ENCODE peak calls at places on chromosome 11, in four cellular contexts. One of them, this sample, is unnamed.

GRCh38 chr11:60528934-60529333 is 13.7 kb downstream of the MS4A13 start:
- DNase-seq in aorta: no peak
- DNase-seq in MM.1S: peak; percentile 31
- DNase-seq in fibroblast of lung: no peak
- DNase-seq in this sample: no peak

GRCh38 chr11:70334351-70334995 is 63.9 kb upstream of the CTTN start:
- DNase-seq in fibroblast of lung: no peak
- DNase-seq in MM.1S: no peak
- DNase-seq in aorta: no peak
- DNase-seq in this sample: no peak

GRCh38 chr11:66686801-66687750 is 9.4 kb upstream of the RBM4B start:
- DNase-seq in aorta: no peak
- DNase-seq in fibroblast of lung: no peak
- DNase-seq in MM.1S: no peak
- DNase-seq in this sample: no peak

GRCh38 chr11:211295-211694 is 3.8 kb downstream of the RIC8A start:
- DNase-seq in fibroblast of lung: no peak
- DNase-seq in MM.1S: no peak
- DNase-seq in aorta: no peak
- DNase-seq in this sample: no peak

GRCh38 chr11:116044946-116045345 is 540.7 kb upstream of the CADM1 start:
- DNase-seq in MM.1S: no peak
- DNase-seq in aorta: no peak
- DNase-seq in fibroblast of lung: no peak
- DNase-seq in this sample: no peak

GRCh38 chr11:19955660-19956059 is 204.6 kb downstream of the DBX1 start:
- DNase-seq in MM.1S: no peak
- DNase-seq in aorta: no peak
- DNase-seq in fibroblast of lung: no peak
- DNase-seq in this sample: no peak

GRCh38 chr11:119026970-119027369 is 3.7 kb downstream of the SLC37A4 start:
- DNase-seq in MM.1S: no peak
- DNase-seq in fibroblast of lung: no peak
- DNase-seq in aorta: no peak
- DNase-seq in this sample: no peak

GRCh38 chr11:109864834-109865557 is 228.2 kb upstream of the ZC3H12C start:
- DNase-seq in MM.1S: no peak
- DNase-seq in fibroblast of lung: peak; percentile 63
- DNase-seq in aorta: no peak
- DNase-seq in this sample: no peak

GRCh38 chr11:120746836-120747609 is 235.5 kb downstream of the GRIK4 start:
- DNase-seq in fibroblast of lung: no peak
- DNase-seq in aorta: no peak
- DNase-seq in MM.1S: no peak
- DNase-seq in this sample: no peak

GRCh38 chr11:19076744-19077589 is 16.4 kb upstream of the MRGPRX2 start:
- DNase-seq in aorta: no peak
- DNase-seq in MM.1S: peak; percentile 57
- DNase-seq in fibroblast of lung: peak; percentile 16
- DNase-seq in this sample: peak; percentile 20

GRCh38 chr11:86574493-86575207 is 97.8 kb downstream of the ME3 start:
- DNase-seq in MM.1S: no peak
- DNase-seq in aorta: no peak
- DNase-seq in fibroblast of lung: peak; percentile 52
- DNase-seq in this sample: no peak

GRCh38 chr11:27468643-27469332 is 3.8 kb downstream of the LGR4 start:
- DNase-seq in fibroblast of lung: peak; percentile 80
- DNase-seq in MM.1S: no peak
- DNase-seq in aorta: no peak
- DNase-seq in this sample: no peak

GRCh38 chr11:131408011-131408640 is 37.7 kb downstream of the NTM start:
- DNase-seq in aorta: peak; percentile 55
- DNase-seq in fibroblast of lung: peak; percentile 25
- DNase-seq in MM.1S: peak; percentile 79
- DNase-seq in this sample: no peak

GRCh38 chr11:74288161-74288560 is 23.3 kb downstream of the P4HA3 start:
- DNase-seq in MM.1S: no peak
- DNase-seq in aorta: no peak
- DNase-seq in fibroblast of lung: peak; percentile 98
- DNase-seq in this sample: no peak

GRCh38 chr11:69599502-69599901 is 41.5 kb upstream of the CCND1 start:
- DNase-seq in aorta: no peak
- DNase-seq in fibroblast of lung: no peak
- DNase-seq in MM.1S: no peak
- DNase-seq in this sample: no peak

GRCh38 chr11:88231894-88232482 is 56.7 kb upstream of the RAB38 start:
- DNase-seq in aorta: no peak
- DNase-seq in MM.1S: peak; percentile 14
- DNase-seq in fibroblast of lung: peak; percentile 37
- DNase-seq in this sample: no peak

GRCh38 chr11:6486256-6486655 is 5.0 kb downstream of the TIMM10B start:
- DNase-seq in aorta: no peak
- DNase-seq in MM.1S: no peak
- DNase-seq in fibroblast of lung: no peak
- DNase-seq in this sample: no peak

GRCh38 chr11:104164028-104164520 is at the start of gene PDGFD:
- DNase-seq in fibroblast of lung: peak; percentile 79
- DNase-seq in MM.1S: peak; percentile 75
- DNase-seq in aorta: peak; percentile 73
- DNase-seq in this sample: no peak

GRCh38 chr11:35588627-35589026 is 29.6 kb upstream of the FJX1 start:
- DNase-seq in aorta: no peak
- DNase-seq in fibroblast of lung: peak; percentile 78
- DNase-seq in MM.1S: no peak
- DNase-seq in this sample: no peak

GRCh38 chr11:125588505-125588904 is 4.1 kb upstream of the STT3A start:
- DNase-seq in MM.1S: no peak
- DNase-seq in aorta: no peak
- DNase-seq in fibroblast of lung: peak; percentile 40
- DNase-seq in this sample: no peak

DNA sequence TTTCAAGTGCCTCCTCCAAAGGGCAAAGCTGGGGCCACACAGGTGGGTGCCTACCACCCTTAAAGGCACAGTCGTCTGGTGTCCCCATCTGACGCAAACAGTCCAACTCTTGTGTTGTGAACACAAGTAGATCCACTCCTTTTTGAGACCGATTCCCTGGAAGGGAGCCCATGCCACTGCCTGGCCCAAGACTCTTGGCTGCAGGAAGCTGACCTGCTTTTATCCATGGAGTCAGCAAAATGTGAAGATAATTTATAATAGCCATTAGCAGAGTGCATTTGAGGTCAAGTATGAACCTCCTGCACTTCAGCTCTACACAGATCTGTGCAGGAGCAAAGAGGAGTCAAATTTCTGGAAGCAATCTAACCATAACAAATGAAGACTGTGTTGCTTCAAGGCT is 68.5 kb downstream of the ADM start:
- DNase-seq in aorta: no peak
- DNase-seq in fibroblast of lung: peak; percentile 76
- DNase-seq in MM.1S: no peak
- DNase-seq in this sample: no peak
- H3K27ac ChIP-seq in aorta: no peak overlapping the region
- H3K27ac ChIP-seq in fibroblast of lung: no peak overlapping the region
- H3K27ac ChIP-seq in MM.1S: no peak overlapping the region
- H3K27ac ChIP-seq in this sample: no peak overlapping the region

GRCh38 chr11:1570531-1570895 is 1.6 kb downstream of the DUSP8 start:
- DNase-seq in fibroblast of lung: no peak
- DNase-seq in MM.1S: no peak
- DNase-seq in aorta: no peak
- DNase-seq in this sample: no peak

GRCh38 chr11:1568451-1568911 is 3.6 kb downstream of the DUSP8 start:
- DNase-seq in fibroblast of lung: no peak
- DNase-seq in MM.1S: no peak
- DNase-seq in aorta: peak; percentile 44
- DNase-seq in this sample: peak; percentile 50

GRCh38 chr11:1570896-1571759 is 943 bp downstream of the DUSP8 start:
- DNase-seq in fibroblast of lung: no peak
- DNase-seq in MM.1S: no peak
- DNase-seq in aorta: peak; percentile 58
- DNase-seq in this sample: no peak

GRCh38 chr11:1569251-1569780 is 2.8 kb downstream of the DUSP8 start:
- DNase-seq in fibroblast of lung: no peak
- DNase-seq in MM.1S: no peak
- DNase-seq in aorta: no peak
- DNase-seq in this sample: no peak

DNA sequence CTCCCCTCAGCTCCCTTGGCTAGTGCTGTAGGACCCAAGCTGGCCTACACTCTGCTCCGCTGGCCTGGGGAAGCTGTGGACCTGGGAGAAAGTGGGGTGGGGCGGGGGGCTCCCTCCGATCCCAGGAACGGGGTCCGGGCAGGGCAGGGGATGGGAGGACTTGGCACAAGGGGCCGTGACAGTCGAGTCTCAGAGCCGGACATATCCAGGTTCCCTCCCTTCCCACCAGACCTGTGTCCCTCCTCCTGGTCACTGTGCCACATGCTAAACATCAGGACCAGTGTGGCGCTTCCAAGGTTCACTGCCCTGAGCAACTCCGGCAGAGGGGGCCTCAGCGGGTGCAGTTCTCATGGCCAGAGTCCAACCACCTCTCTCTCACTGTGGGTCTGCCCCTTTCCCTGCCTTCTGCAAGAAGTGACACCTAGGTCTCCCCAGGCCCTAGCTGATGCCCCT is 2.0 kb downstream of the DUSP8 start:
- DNase-seq in aorta: no peak
- DNase-seq in fibroblast of lung: no peak
- DNase-seq in MM.1S: no peak
- DNase-seq in this sample: no peak
- H3K27me3 ChIP-seq in aorta: no peaks in the 10 kb centered on the region
- H3K27me3 ChIP-seq in fibroblast of lung: peaks cover 28% of the 10 kb centered on the region
- H3K27me3 ChIP-seq in MM.1S: peaks cover 70% of the 10 kb centered on the region
- H3K27me3 ChIP-seq in this sample: no peaks in the 10 kb centered on the region

GRCh38 chr11:72397333-72397732 is 37.0 kb downstream of the CLPB start:
- DNase-seq in fibroblast of lung: no peak
- DNase-seq in aorta: no peak
- DNase-seq in MM.1S: no peak
- DNase-seq in this sample: no peak

GRCh38 chr11:72394456-72394855 is 39.9 kb downstream of the CLPB start:
- DNase-seq in aorta: no peak
- DNase-seq in fibroblast of lung: no peak
- DNase-seq in MM.1S: no peak
- DNase-seq in this sample: no peak

GRCh38 chr11:72393303-72393702 is 41.0 kb downstream of the CLPB start:
- DNase-seq in MM.1S: no peak
- DNase-seq in aorta: no peak
- DNase-seq in fibroblast of lung: no peak
- DNase-seq in this sample: no peak

GRCh38 chr11:72398058-72398758 is 36.1 kb downstream of the CLPB start:
- DNase-seq in aorta: no peak
- DNase-seq in MM.1S: no peak
- DNase-seq in fibroblast of lung: no peak
- DNase-seq in this sample: no peak

DNA sequence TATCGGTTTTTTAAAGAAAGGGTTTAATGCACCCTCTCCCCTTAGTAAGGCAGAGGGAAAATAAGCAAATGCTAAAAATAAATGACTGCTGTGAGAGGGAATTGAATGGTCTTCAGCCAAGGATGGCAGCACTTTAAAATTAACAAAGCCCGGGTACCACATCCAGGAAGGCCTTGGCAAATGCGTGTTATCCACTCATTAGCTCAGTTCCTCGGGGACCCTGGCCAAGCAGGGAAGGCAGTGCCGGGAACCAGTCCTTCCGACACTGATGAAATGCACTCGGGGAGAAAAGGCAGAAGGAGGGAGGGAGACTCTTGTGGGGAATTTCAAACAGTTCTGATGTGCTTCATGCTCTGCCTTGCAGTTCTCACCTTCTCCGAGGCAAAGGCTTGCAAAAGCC is 38.3 kb downstream of the CLPB start:
- DNase-seq in fibroblast of lung: no peak
- DNase-seq in aorta: peak; percentile 69
- DNase-seq in MM.1S: no peak
- DNase-seq in this sample: no peak
- H3K27ac ChIP-seq in fibroblast of lung: no peak overlapping the region
- H3K27ac ChIP-seq in aorta: no peak overlapping the region
- H3K27ac ChIP-seq in MM.1S: no peak overlapping the region
- H3K27ac ChIP-seq in this sample: no peak overlapping the region

DNA sequence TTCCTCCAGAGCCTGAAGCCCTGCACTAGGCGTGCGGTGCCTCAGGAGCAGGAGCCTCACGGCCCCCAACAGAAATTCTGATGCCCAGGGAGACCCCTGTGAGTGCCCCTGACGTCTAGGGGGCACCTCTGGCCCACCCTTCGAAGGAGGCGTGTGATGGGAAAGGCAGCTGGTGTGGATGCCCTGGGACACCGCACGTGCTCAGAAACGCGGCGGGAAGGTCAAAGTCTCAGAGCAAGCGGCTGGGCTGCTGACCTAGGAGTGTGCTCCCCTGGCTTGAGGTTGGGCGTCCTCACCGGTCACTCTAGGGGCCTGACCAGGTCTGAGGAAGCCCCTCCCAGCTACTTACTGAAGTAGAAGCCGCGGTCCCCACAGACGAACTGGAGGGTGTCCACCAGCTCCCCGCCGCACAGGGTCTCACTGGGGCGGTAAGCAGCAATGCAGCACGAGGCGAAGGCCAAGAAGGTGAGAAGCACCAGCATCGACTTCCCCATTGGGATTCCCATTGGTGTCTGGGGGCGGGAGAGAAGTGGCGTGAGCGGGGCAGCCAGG is 4.1 kb downstream of the IGF2 start:
- DNase-seq in aorta: peak; percentile 40
- DNase-seq in MM.1S: no peak
- DNase-seq in fibroblast of lung: no peak
- DNase-seq in this sample: no peak
- H3K27me3 ChIP-seq in aorta: no peaks in the 10 kb centered on the region
- H3K27me3 ChIP-seq in MM.1S: peaks cover 82% of the 10 kb centered on the region
- H3K27me3 ChIP-seq in fibroblast of lung: peaks cover 14% of the 10 kb centered on the region
- H3K27me3 ChIP-seq in this sample: peaks cover 48% of the 10 kb centered on the region

DNA sequence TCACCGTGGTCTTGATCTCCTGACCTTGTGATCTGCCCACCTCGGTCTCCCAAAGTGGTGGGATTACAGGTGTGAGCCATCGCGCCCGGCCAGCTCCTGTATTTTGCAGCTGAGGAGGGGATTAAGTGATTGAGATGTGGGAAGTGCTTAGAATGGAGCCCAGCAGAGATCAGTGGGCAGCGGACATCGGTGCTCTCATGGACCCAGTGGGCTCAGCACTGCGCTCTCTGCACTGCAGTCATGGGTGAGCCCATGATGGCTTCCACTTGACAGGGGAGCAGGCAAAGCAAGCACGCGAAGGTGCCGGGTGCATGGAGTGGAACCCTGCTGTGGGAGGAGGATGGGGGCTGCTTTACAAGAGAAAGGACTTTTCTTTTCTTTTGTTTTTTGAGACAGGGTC is 9.1 kb upstream of the CCDC88B start:
- DNase-seq in fibroblast of lung: no peak
- DNase-seq in aorta: no peak
- DNase-seq in MM.1S: no peak
- DNase-seq in this sample: no peak
- H3K27ac ChIP-seq in fibroblast of lung: no peak overlapping the region
- H3K27ac ChIP-seq in aorta: no peak overlapping the region
- H3K27ac ChIP-seq in MM.1S: no peak overlapping the region
- H3K27ac ChIP-seq in this sample: no peak overlapping the region

DNA sequence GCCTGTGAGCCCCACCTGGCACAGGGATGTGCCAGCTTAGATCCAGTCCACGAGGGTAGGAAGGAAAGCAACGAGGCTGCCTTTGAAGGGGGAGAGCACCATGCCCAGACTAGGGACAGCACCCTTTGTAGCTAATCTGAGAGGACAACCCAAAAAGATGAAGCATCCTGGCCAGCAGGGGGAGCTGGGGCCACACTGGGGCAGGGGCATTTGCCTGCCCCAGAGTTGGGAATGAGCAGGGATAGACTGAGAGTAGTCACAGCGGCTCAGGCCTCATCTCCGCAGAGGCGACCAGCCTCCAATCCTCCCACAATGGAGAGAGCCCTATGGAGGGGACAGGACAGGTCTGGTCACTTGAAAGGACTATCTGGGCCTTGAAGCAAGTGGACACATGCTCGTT is 16.4 kb downstream of the LMO1 start:
- DNase-seq in MM.1S: peak; percentile 30
- DNase-seq in fibroblast of lung: no peak
- DNase-seq in aorta: peak; percentile 43
- DNase-seq in this sample: no peak
- H3K27me3 ChIP-seq in MM.1S: no peaks in the 10 kb centered on the region
- H3K27me3 ChIP-seq in fibroblast of lung: peaks cover 4% of the 10 kb centered on the region
- H3K27me3 ChIP-seq in aorta: no peaks in the 10 kb centered on the region
- H3K27me3 ChIP-seq in this sample: no peaks in the 10 kb centered on the region

This sample was measured in CD4-positive, alpha-beta T cell.